ENCODE peak calls at places on chromosomes 5 and 9, in seven cellular contexts. V is body of pancreas; C is breast epithelium; W is mammary epithelial cell; L is transverse colon; A is brain microvascular endothelial cell; Z is effector memory CD4-positive, alpha-beta T cell. T is an unnamed sample. For H3K27me3, the result is how much of the 10 kb centered on the place peaks cover.

GRCh38 chr5:103218164-103218563 is 40.4 kb upstream of the MACIR start:
- DNase-seq in L (no peak), C (no peak), Z (no peak), V (no peak), W (no peak), A (peak), T (peak)

GRCh38 chr5:14714706-14715105 is 50.2 kb downstream of the OTULIN start:
- DNase-seq in C (no peak), W (no peak), Z (no peak), V (no peak), L (no peak), A (no peak), T (no peak)

GRCh38 chr9:105063665-105064247 is 135.8 kb upstream of the ABCA1 start:
- DNase-seq in Z (no peak), C (no peak), W (peak), L (peak), V (peak), A (peak), T (peak)

GRCh38 chr5:76663573-76663972 is 40.4 kb upstream of the F2RL2 start:
- DNase-seq in C (no peak), V (no peak), W (no peak), L (no peak), A (no peak), Z (no peak), T (no peak)

GRCh38 chr5:154842689-154843530 is 7.5 kb downstream of the FAXDC2 start:
- DNase-seq in A (no peak), V (no peak), Z (no peak), L (no peak), W (no peak), C (no peak), T (no peak)

GRCh38 chr9:137721899-137722298 is 103.1 kb downstream of the EHMT1 start:
- DNase-seq in Z (no peak), V (no peak), C (no peak), A (no peak), L (no peak), W (no peak), T (no peak)

GRCh38 chr5:170223349-170223748 is 9.4 kb upstream of the C5orf58 start:
- DNase-seq in V (no peak), W (no peak), A (no peak), L (no peak), C (no peak), Z (no peak), T (no peak)

GRCh38 chr9:128495804-128496417 is 8.6 kb upstream of the GLE1 start:
- DNase-seq in C (no peak), V (no peak), L (no peak), Z (no peak), A (no peak), W (no peak), T (no peak)

GRCh38 chr9:99485461-99485860 is 263.4 kb downstream of the SEC61B start:
- DNase-seq in A (peak), V (no peak), Z (no peak), W (no peak), C (no peak), L (no peak), T (peak)

GRCh38 chr9:137046094-137046787 is at the start of gene NPDC1:
- DNase-seq in W (peak), V (peak), A (peak), Z (peak), C (peak), L (peak), T (peak)

GRCh38 chr5:219492-219891 is 1.4 kb downstream of the SDHA start:
- DNase-seq in Z (no peak), L (no peak), V (no peak), W (peak), A (no peak), C (no peak), T (peak)

GRCh38 chr9:16286160-16286559 is 584.3 kb downstream of the BNC2 start:
- DNase-seq in L (no peak), C (no peak), A (no peak), W (no peak), V (no peak), Z (no peak), T (no peak)

GRCh38 chr5:36537729-36538128 is 68.7 kb upstream of the SLC1A3 start:
- DNase-seq in W (no peak), C (no peak), L (no peak), Z (no peak), V (no peak), A (no peak), T (no peak)

GRCh38 chr5:134436523-134437339 is 25.1 kb upstream of the CDKN2AIPNL start:
- DNase-seq in C (peak), V (peak), W (peak), L (peak), Z (peak), A (peak), T (peak)

GRCh38 chr9:121398374-121398773 is 28.3 kb upstream of the STOM start:
- DNase-seq in V (no peak), Z (no peak), A (peak), L (no peak), W (peak), C (no peak), T (peak)

GRCh38 chr9:37377688-37378612 is 44.5 kb upstream of the GRHPR start:
- DNase-seq in C (no peak), Z (no peak), A (no peak), L (no peak), W (no peak), V (no peak), T (no peak)

GRCh38 chr5:40172721-40173120 is 507.0 kb upstream of the PTGER4 start:
- DNase-seq in C (no peak), A (no peak), Z (no peak), V (no peak), L (no peak), W (peak), T (no peak)

GRCh38 chr5:142253938-142254895 is 70.6 kb downstream of the SPRY4 start:
- DNase-seq in C (no peak), V (no peak), Z (no peak), A (no peak), L (no peak), W (no peak), T (peak)

GRCh38 chr5:1013238-1013947 is 4.8 kb downstream of the NKD2 start:
- DNase-seq in W (no peak), C (no peak), A (no peak), L (no peak), Z (no peak), V (no peak), T (no peak)

GRCh38 chr5:172492097-172492840 is 37.9 kb upstream of the SH3PXD2B start:
- DNase-seq in A (no peak), V (no peak), L (no peak), W (no peak), C (no peak), Z (no peak), T (no peak)

GRCh38 chr5:136103118-136103517 is 29.5 kb upstream of the SMAD5 start:
- DNase-seq in C (no peak), W (no peak), Z (no peak), V (no peak), L (no peak), A (no peak), T (no peak)

GRCh38 chr9:105877719-105878118 is 183.4 kb downstream of the TMEM38B start:
- DNase-seq in L (no peak), W (no peak), V (no peak), A (no peak), Z (no peak), C (no peak), T (no peak)

GRCh38 chr5:142063878-142064331 is 44.7 kb upstream of the NDFIP1 start:
- DNase-seq in A (peak), C (no peak), Z (no peak), V (peak), W (peak), L (peak), T (peak)

GRCh38 chr5:89282832-89283510 is 400.0 kb upstream of the MEF2C start:
- DNase-seq in W (peak), L (no peak), V (no peak), A (peak), C (no peak), Z (no peak), T (peak)

GRCh38 chr9:7094576-7094975 is 336.8 kb downstream of the KDM4C start:
- DNase-seq in L (no peak), W (no peak), A (no peak), C (no peak), V (no peak), Z (no peak), T (no peak)
- H3K27me3 ChIP-seq in L (under half), W (under half), A (under half), C (under half), V (under half), Z (under half), T (under half)

DNA sequence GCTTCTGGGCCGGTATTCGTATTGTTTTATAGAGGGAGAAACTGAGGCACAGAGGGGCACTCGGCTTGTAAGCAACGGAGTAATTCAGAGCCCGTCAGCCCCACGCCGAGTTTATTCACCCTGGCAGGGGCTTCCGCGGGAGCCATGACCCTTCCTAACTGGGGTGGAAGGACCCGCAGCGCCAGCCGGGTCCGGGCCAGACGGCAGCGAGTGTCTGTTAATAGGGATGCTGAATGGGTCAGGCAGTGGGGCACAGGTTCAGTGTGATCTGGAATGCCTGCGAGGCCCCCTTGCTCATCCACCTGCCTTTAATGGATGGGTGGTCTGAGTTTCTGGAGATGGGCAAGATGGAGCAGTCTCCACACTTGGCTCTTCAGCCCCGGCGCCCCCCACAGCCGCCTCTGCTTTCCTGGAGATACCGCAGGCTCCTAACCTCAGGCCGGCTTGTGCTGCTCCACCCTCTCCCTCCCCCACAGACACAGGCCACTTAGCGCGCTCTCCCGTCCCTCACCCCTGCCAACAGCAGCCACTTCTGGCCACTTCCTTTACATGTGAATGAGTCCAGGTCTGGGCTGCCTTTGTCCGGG is 147.0 kb downstream of the ERCC6L2 start:
- DNase-seq in W (no peak), Z (no peak), C (no peak), A (no peak), V (no peak), L (peak), T (no peak)
- H3K4me3 ChIP-seq in W (no peak), Z (peak), C (no peak), A (no peak), V (no peak), L (peak), T (no peak)

GRCh38 chr9:113137196-113138168 is 13.3 kb upstream of the SLC31A2 start:
- DNase-seq in V (peak), A (no peak), L (no peak), W (no peak), Z (no peak), C (no peak), T (no peak)
- H3K27me3 ChIP-seq in V (under half), A (under half), L (under half), W (under half), Z (under half), C (under half), T (under half)

GRCh38 chr9:123269316-123269715 is 930 bp upstream of the STRBP start:
- DNase-seq in L (no peak), V (no peak), Z (no peak), A (no peak), C (no peak), W (no peak), T (no peak)
- H3K4me3 ChIP-seq in L (peak), V (no peak), Z (peak), A (no peak), C (peak), W (peak), T (peak)